ENCODE peak calls at places on chromosomes 7 and 10, in five cellular contexts. Q, L, X, R and S are unnamed samples. For H3K4me1 and H3K9me3, the result is how much of the 10 kb centered on the place peaks cover.

GRCh38 chr10:97400665-97401454 is at the start of gene RRP12:
- DNase-seq in Q (peak), L (peak), X (peak), R (peak), S (peak)

GRCh38 chr10:89601728-89602361 is 43.2 kb downstream of the PANK1 start:
- DNase-seq in Q (no peak), L (no peak), X (no peak), R (no peak), S (no peak)

GRCh38 chr7:155506854-155507337 is 39.5 kb downstream of the CNPY1 start:
- DNase-seq in Q (no peak), L (no peak), X (peak), R (no peak), S (no peak)

GRCh38 chr10:34835908-34836558 is 20.9 kb upstream of the PARD3 start:
- DNase-seq in Q (no peak), L (no peak), X (no peak), R (no peak), S (no peak)

GRCh38 chr10:11856089-11856488 is 32.9 kb downstream of the PROSER2 start:
- DNase-seq in Q (no peak), L (peak), X (no peak), R (no peak), S (no peak)

GRCh38 chr7:98135984-98136383 is 29.3 kb downstream of the LMTK2 start:
- DNase-seq in Q (no peak), L (no peak), X (no peak), R (no peak), S (no peak)

GRCh38 chr7:151927011-151927410 is 29.2 kb upstream of the GALNTL5 start:
- DNase-seq in Q (no peak), L (no peak), X (no peak), R (no peak), S (no peak)

GRCh38 chr10:101617824-101618568 is 29.9 kb downstream of the DPCD start:
- DNase-seq in Q (no peak), L (peak), X (no peak), R (no peak), S (no peak)

GRCh38 chr10:96626795-96627194 is 40.0 kb upstream of the TM9SF3 start:
- DNase-seq in Q (no peak), L (no peak), X (no peak), R (no peak), S (no peak)

GRCh38 chr10:94199565-94199964 is 163.2 kb downstream of the NOC3L start:
- DNase-seq in Q (no peak), L (no peak), X (no peak), R (no peak), S (no peak)

GRCh38 chr7:140027866-140028265 is 34.9 kb downstream of the PARP12 start:
- DNase-seq in Q (no peak), L (no peak), X (no peak), R (no peak), S (no peak)

GRCh38 chr7:104207348-104207730 is 474 bp downstream of the ORC5 start:
- DNase-seq in Q (no peak), L (no peak), X (peak), R (no peak), S (no peak)

GRCh38 chr7:55100172-55100961 is 81.5 kb downstream of the EGFR start:
- DNase-seq in Q (peak), L (peak), X (no peak), R (no peak), S (no peak)

GRCh38 chr7:130994378-130995115 is 260.5 kb upstream of the KLF14 start:
- DNase-seq in Q (peak), L (no peak), X (peak), R (no peak), S (no peak)

GRCh38 chr7:31087351-31087750 is 35.2 kb downstream of the ADCYAP1R1 start:
- DNase-seq in Q (no peak), L (peak), X (no peak), R (no peak), S (no peak)

GRCh38 chr7:94043299-94043698 is 39.1 kb upstream of the BET1 start:
- DNase-seq in Q (no peak), L (no peak), X (peak), R (no peak), S (no peak)

GRCh38 chr7:20647908-20648776 is 32.7 kb downstream of the ABCB5 start:
- DNase-seq in Q (no peak), L (no peak), X (peak), R (no peak), S (no peak)

GRCh38 chr7:148699772-148700629 is 1.3 kb downstream of the CUL1 start:
- DNase-seq in Q (no peak), L (no peak), X (peak), R (no peak), S (peak)

GRCh38 chr7:95169678-95170077 is 154.7 kb downstream of the PON1 start:
- DNase-seq in Q (no peak), L (no peak), X (peak), R (no peak), S (no peak)

GRCh38 chr7:143239822-143240221 is 18.0 kb downstream of the TAS2R40 start:
- DNase-seq in Q (no peak), L (no peak), X (peak), R (no peak), S (no peak)

GRCh38 chr7:120675076-120675475 is 182.9 kb downstream of the TSPAN12 start:
- DNase-seq in Q (no peak), L (no peak), X (no peak), R (no peak), S (no peak)

GRCh38 chr10:115355162-115355760 is 262.1 kb downstream of the ATRNL1 start:
- DNase-seq in Q (no peak), L (no peak), X (peak), R (no peak), S (no peak)

GRCh38 chr10:70778267-70778924 is 6.8 kb downstream of the TBATA start:
- DNase-seq in Q (no peak), L (no peak), X (no peak), R (no peak), S (no peak)

GRCh38 chr7:158085741-158086695 is 501.6 kb downstream of the PTPRN2 start:
- DNase-seq in Q (no peak), L (peak), X (no peak), R (no peak), S (no peak)

GRCh38 chr7:117875566-117875965 is 2.3 kb upstream of the CTTNBP2 start:
- DNase-seq in Q (no peak), L (no peak), X (no peak), R (no peak), S (no peak)

GRCh38 chr7:122306320-122307227 is 2.0 kb upstream of the FEZF1 start:
- DNase-seq in Q (no peak), L (no peak), X (no peak), R (no peak), S (no peak)

GRCh38 chr10:98035599-98035998 is 5.2 kb upstream of the CRTAC1 start:
- DNase-seq in Q (no peak), L (no peak), X (no peak), R (no peak), S (no peak)

GRCh38 chr7:56447864-56448693 is 331.9 kb upstream of the NUPR2 start:
- DNase-seq in Q (no peak), L (no peak), X (no peak), R (no peak), S (no peak)

GRCh38 chr7:88111136-88111748 is 108.6 kb downstream of the SRI start:
- DNase-seq in Q (no peak), L (no peak), X (peak), R (no peak), S (peak)

GRCh38 chr7:47249361-47249760 is 332.6 kb downstream of the TNS3 start:
- DNase-seq in Q (no peak), L (no peak), X (peak), R (no peak), S (no peak)

GRCh38 chr10:30188567-30189253 is 129.3 kb upstream of the JCAD start:
- DNase-seq in Q (peak), L (no peak), X (no peak), R (no peak), S (no peak)

GRCh38 chr10:30186371-30186875 is 127.0 kb upstream of the JCAD start:
- DNase-seq in Q (peak), L (no peak), X (no peak), R (no peak), S (no peak)

GRCh38 chr10:30189254-30189583 is 129.8 kb upstream of the JCAD start:
- DNase-seq in Q (no peak), L (no peak), X (no peak), R (no peak), S (no peak)

GRCh38 chr10:30187010-30187409 is 127.6 kb upstream of the JCAD start:
- DNase-seq in Q (no peak), L (no peak), X (no peak), R (no peak), S (no peak)

GRCh38 chr10:30188101-30188500 is 128.7 kb upstream of the JCAD start:
- DNase-seq in Q (peak), L (no peak), X (peak), R (no peak), S (no peak)
- H3K27ac ChIP-seq in Q (peak), L (peak), X (no peak), R (peak), S (no peak)

GRCh38 chr10:99733366-99733765 is 1.3 kb downstream of the CUTC start:
- DNase-seq in Q (no peak), L (no peak), X (no peak), R (no peak), S (no peak)
- H3K4me1 ChIP-seq in Q (under half), L (under half), X (under half), R (under half), S (under half)

DNA sequence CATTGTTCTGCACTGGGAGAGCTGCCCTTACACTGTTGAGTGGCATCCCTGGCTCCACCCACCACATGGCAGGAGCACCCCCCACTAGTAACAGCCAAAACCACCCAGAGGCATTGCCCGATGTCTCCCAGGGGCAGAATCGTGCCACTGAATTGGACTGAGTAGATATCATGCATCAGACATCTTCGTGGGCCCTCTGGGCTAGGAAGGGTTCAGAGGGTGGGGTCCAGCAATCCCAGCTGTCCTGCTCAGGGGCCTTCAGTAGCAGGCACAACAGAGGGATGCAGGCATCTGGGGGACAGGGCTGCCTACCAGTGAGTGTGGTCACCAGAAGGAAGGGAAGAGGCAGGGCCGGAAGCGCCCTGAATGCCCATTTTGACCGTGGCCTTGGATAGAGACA is 119.7 kb upstream of the PPP2R2D start:
- DNase-seq in Q (no peak), L (no peak), X (no peak), R (no peak), S (no peak)
- H3K9me3 ChIP-seq in Q (under half), L (under half), X (under half), R (under half), S (under half)

GRCh38 chr10:106436123-106436740 is 728.3 kb downstream of the SORCS1 start:
- DNase-seq in Q (no peak), L (no peak), X (no peak), R (no peak), S (no peak)
- H3K27ac ChIP-seq in Q (no peak), L (no peak), X (no peak), R (no peak), S (no peak)

DNA sequence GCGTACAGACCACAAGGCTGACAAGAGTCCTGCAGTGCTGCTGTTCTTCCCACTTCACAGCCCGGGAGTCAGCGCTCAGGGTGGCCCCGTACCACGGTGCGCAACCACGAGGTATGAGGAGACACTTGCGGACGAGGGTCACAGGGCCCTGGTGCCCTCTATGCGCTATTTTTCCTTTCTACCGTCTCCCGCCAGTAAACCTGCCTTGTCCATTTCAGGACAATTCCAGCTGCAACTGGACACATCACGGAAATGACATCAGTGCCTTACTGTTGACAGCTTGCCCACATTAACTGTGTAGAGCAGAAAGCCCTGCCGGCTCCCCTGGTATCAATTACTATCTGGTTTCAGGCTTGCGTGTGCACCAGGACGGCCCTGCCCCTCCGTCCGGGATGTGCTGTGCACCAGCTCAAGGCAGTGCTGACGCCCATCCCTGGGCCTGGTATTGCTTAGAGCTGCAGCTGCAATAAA is 65.0 kb downstream of the ZRANB1 start:
- DNase-seq in Q (no peak), L (peak), X (peak), R (no peak), S (no peak)
- H3K4me1 ChIP-seq in Q (half or more), L (under half), X (under half), R (under half), S (under half)